ENCODE peak calls at places on chromosomes 2 and 18, in six cellular contexts. T is colonic mucosa, E is lower lobe of right lung, H is fibroblast of lung, L is prostate gland, G is HCT116. M is an unnamed sample.

GRCh38 chr2:240618776-240619175 is 6.5 kb upstream of the GPR35 start:
- DNase-seq in T (no peak), E (peak; percentile 51), H (no peak), L (no peak), G (no peak), M (no peak)

GRCh38 chr2:234496442-234496834 is 443 bp downstream of the ARL4C start:
- DNase-seq in T (peak; percentile 31), E (no peak), H (peak; percentile 54), L (peak; percentile 50), G (no peak), M (no peak)

GRCh38 chr2:238703436-238703835 is 144.4 kb upstream of the TWIST2 start:
- DNase-seq in T (peak; percentile 9), E (no peak), H (no peak), L (no peak), G (no peak), M (no peak)

GRCh38 chr2:191591025-191591424 is 86.9 kb upstream of the NABP1 start:
- DNase-seq in T (no peak), E (no peak), H (no peak), L (no peak), G (no peak), M (no peak)

GRCh38 chr2:237081596-237081995 is 4.1 kb upstream of the COPS8 start:
- DNase-seq in T (no peak), E (no peak), H (peak; percentile 23), L (no peak), G (no peak), M (no peak)

GRCh38 chr2:197675246-197675645 is at the start of gene RFTN2:
- DNase-seq in T (no peak), E (no peak), H (peak; percentile 27), L (no peak), G (no peak), M (no peak)

GRCh38 chr2:120464448-120464931 is 118.6 kb downstream of the INHBB start:
- DNase-seq in T (no peak), E (peak; percentile 20), H (no peak), L (no peak), G (no peak), M (no peak)

GRCh38 chr2:240461471-240462072 is 26.1 kb downstream of the GPC1 start:
- DNase-seq in T (no peak), E (peak; percentile 28), H (no peak), L (no peak), G (no peak), M (no peak)

GRCh38 chr2:236682651-236683422 is 113.2 kb downstream of the ACKR3 start:
- DNase-seq in T (no peak), E (no peak), H (peak; percentile 41), L (no peak), G (no peak), M (no peak)

GRCh38 chr2:170815746-170816498 is 765 bp upstream of the GAD1 start:
- DNase-seq in T (peak; percentile 69), E (peak; percentile 68), H (peak; percentile 35), L (peak; percentile 64), G (peak; percentile 57), M (peak; percentile 81)

DNA sequence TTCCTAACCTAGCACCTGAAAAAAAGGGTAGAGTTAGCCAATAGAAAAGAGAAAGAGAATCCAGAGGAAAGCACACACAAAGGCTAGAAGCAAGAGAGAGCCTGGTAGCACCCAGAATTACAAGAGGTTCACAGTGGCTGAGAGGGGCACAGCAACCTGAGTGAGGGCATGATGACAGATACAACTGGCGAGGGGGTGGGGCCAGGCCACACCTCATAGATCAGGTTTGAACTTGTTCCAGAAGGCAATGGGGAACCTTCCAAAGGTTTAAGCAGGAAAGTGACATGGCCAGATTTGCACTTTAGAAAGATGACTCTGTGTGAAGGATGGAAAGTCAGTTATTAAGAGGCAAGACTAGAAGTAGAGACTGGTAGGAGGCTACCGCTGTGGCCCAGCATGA is 148.0 kb downstream of the TTC32 start:
- DNase-seq in T (no peak), E (no peak), H (no peak), L (no peak), G (no peak), M (no peak)
- H3K27me3 ChIP-seq in T (no peaks in the 10 kb centered on the region), E (no peaks in the 10 kb centered on the region), H (no peaks in the 10 kb centered on the region), L (no peaks in the 10 kb centered on the region), G (peaks cover 5% of the 10 kb centered on the region), M (no peaks in the 10 kb centered on the region)

DNA sequence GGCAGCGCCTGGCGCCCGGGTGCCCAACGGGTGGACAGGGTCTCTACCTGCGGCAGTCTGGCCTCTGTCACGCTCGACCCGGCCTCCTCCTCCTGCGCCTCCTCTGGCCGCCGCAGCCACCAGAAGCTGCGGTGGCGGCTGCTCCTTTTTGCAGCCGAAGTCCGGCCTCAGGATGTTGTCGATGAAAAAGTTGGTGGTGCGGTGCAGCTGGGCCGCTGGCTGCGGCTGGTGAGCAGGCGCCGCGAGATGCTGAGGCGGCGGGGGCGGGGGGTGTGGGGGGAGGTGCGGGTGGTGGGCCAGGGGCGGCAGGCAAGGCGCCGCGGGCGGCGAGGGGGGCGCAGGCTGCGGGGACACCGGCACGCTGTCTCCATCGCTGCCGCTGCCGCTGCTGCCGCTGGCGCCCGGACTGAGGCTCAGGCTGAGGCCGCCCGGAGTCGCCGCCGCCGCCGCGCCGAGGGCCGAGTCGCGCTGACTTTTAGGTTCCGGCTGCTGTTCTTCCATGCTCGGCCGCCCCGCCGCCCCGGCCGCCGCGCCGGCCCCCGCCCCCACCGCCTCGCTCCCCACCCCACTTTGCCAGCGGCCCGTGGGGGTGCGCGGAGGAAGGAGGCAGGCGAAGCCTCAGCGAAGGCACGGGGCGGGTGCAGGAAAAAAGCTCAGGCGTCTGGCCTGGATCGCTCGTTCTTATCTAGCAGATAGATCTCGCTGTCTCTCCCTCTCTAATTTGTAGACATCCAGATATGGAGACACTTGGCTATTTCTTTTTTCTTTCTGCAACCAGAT is 591 bp downstream of the EN1 start:
- DNase-seq in T (no peak), E (no peak), H (no peak), L (no peak), G (no peak), M (peak; percentile 23)
- H3K4me1 ChIP-seq in T (peaks cover 9% of the 10 kb centered on the region), E (peaks cover 32% of the 10 kb centered on the region), H (no peaks in the 10 kb centered on the region), L (no peaks in the 10 kb centered on the region), G (no peaks in the 10 kb centered on the region), M (no peaks in the 10 kb centered on the region)

GRCh38 chr2:569681-570080 is 107.5 kb downstream of the TMEM18 start:
- DNase-seq in T (no peak), E (no peak), H (no peak), L (no peak), G (no peak), M (no peak)

GRCh38 chr2:567865-568638 is 109.2 kb downstream of the TMEM18 start:
- DNase-seq in T (no peak), E (no peak), H (no peak), L (no peak), G (no peak), M (no peak)

GRCh38 chr2:566379-567313 is 110.6 kb downstream of the TMEM18 start:
- DNase-seq in T (no peak), E (no peak), H (no peak), L (no peak), G (no peak), M (no peak)

GRCh38 chr2:567496-567864 is 109.7 kb downstream of the TMEM18 start:
- DNase-seq in T (no peak), E (no peak), H (no peak), L (no peak), G (no peak), M (no peak)

GRCh38 chr2:568639-568963 is 108.6 kb downstream of the TMEM18 start:
- DNase-seq in T (no peak), E (no peak), H (no peak), L (no peak), G (no peak), M (no peak)
- H3K27me3 ChIP-seq in T (no peaks in the 10 kb centered on the region), E (no peaks in the 10 kb centered on the region), H (no peaks in the 10 kb centered on the region), L (no peaks in the 10 kb centered on the region), G (peaks cover 23% of the 10 kb centered on the region), M (no peaks in the 10 kb centered on the region)

DNA sequence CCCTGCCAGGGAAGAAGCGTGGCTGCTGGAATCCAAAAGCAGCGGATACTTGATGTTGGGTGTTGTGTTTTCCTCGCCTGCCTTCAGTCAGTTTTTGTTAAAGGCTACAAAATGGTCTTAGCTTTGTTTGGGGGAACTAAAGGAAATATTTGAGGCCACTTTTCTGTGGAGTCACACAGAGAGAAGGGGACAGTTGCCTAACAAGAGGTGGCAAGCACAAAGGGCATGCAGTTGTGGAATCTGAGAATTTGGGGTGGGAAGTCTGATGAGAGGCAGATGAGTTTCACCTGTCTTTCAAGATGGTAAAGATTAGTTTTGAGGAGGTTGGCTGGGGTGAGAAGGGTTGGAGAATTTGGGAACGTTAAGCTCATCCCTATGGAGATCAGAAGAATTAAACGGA is 2.9 kb downstream of the MALT1 start:
- DNase-seq in T (no peak), E (no peak), H (no peak), L (no peak), G (no peak), M (no peak)
- H3K4me1 ChIP-seq in T (peaks cover 5% of the 10 kb centered on the region), E (peaks cover 25% of the 10 kb centered on the region), H (peaks cover 2% of the 10 kb centered on the region), L (no peaks in the 10 kb centered on the region), G (peaks cover 37% of the 10 kb centered on the region), M (no peaks in the 10 kb centered on the region)

GRCh38 chr2:176067587-176068002 is 16.2 kb downstream of the EVX2 start:
- DNase-seq in T (no peak), E (no peak), H (no peak), L (no peak), G (no peak), M (no peak)
- H3K27me3 ChIP-seq in T (peaks cover 53% of the 10 kb centered on the region), E (peaks cover 90% of the 10 kb centered on the region), H (peaks cover 25% of the 10 kb centered on the region), L (peaks cover 9% of the 10 kb centered on the region), G (no peaks in the 10 kb centered on the region), M (no peaks in the 10 kb centered on the region)

DNA sequence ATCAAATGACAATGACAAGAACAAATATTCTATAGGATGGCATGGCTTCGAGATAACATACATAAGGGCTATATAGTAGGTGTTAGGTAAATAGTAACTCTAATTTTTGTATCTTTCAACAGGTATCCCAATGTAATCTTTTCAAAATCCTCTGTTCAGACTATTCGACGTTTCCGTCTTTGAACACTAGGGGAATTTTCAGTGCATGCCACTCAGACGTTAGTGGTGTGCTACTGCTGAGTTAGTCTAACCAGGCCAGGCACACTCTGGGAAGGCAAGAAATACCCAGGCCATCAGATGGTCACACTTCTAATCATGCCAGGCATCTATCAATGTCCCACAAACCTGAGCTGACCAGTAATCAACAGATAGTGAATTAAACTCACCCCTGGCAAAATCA is 14.6 kb upstream of the CREG2 start:
- DNase-seq in T (no peak), E (no peak), H (no peak), L (no peak), G (no peak), M (no peak)
- H3K4me1 ChIP-seq in T (no peaks in the 10 kb centered on the region), E (no peaks in the 10 kb centered on the region), H (peaks cover 5% of the 10 kb centered on the region), L (no peaks in the 10 kb centered on the region), G (peaks cover 6% of the 10 kb centered on the region), M (peaks cover 34% of the 10 kb centered on the region)

GRCh38 chr2:218985021-218985324 is at the start of gene FEV:
- DNase-seq in T (no peak), E (no peak), H (no peak), L (no peak), G (no peak), M (no peak)

GRCh38 chr2:218984239-218985020 is 554 bp downstream of the FEV start:
- DNase-seq in T (no peak), E (no peak), H (no peak), L (no peak), G (no peak), M (no peak)

GRCh38 chr2:218985325-218986091 is 524 bp upstream of the FEV start:
- DNase-seq in T (no peak), E (no peak), H (no peak), L (no peak), G (no peak), M (no peak)

GRCh38 chr2:218988164-218988563 is 3.2 kb upstream of the FEV start:
- DNase-seq in T (no peak), E (no peak), H (no peak), L (no peak), G (no peak), M (no peak)

GRCh38 chr2:218986148-218986761 is 1.3 kb upstream of the FEV start:
- DNase-seq in T (no peak), E (no peak), H (no peak), L (no peak), G (no peak), M (no peak)
- H3K27me3 ChIP-seq in T (peaks cover 95% of the 10 kb centered on the region), E (peaks cover 100% of the 10 kb centered on the region), H (peaks cover 74% of the 10 kb centered on the region), L (peaks cover 14% of the 10 kb centered on the region), G (peaks cover 8% of the 10 kb centered on the region), M (peaks cover 15% of the 10 kb centered on the region)